ENCODE peak calls at places on chromosome 3, in four cellular contexts. Y is SK-N-SH, H is HepG2, M is K562. T is an unnamed sample.

GRCh38 chr3:104031598-104031997 is 1335.1 kb upstream of the ALCAM start:
- DNase-seq in Y (no peak), H (no peak), M (no peak), T (no peak)

GRCh38 chr3:172173316-172174271 is 134.2 kb downstream of the FNDC3B start:
- DNase-seq in Y (no peak), H (no peak), M (no peak), T (no peak)

GRCh38 chr3:126961791-126962461 is 21.0 kb upstream of the PLXNA1 start:
- DNase-seq in Y (no peak), H (no peak), M (peak), T (no peak)

GRCh38 chr3:33104803-33105202 is 7.9 kb upstream of the GLB1 start:
- DNase-seq in Y (no peak), H (no peak), M (no peak), T (no peak)

GRCh38 chr3:138367912-138368311 is 19.5 kb downstream of the MRAS start:
- DNase-seq in Y (no peak), H (no peak), M (peak), T (no peak)

GRCh38 chr3:101829066-101829830 is 20.1 kb upstream of the NFKBIZ start:
- DNase-seq in Y (no peak), H (no peak), M (no peak), T (no peak)

GRCh38 chr3:43413676-43414368 is 127.5 kb downstream of the SNRK start:
- DNase-seq in Y (no peak), H (peak), M (no peak), T (no peak)

GRCh38 chr3:177724020-177724638 is 526.8 kb upstream of the TBL1XR1 start:
- DNase-seq in Y (no peak), H (no peak), M (no peak), T (no peak)

GRCh38 chr3:129312021-129312639 is 33.5 kb downstream of the HMCES start:
- DNase-seq in Y (no peak), H (no peak), M (no peak), T (no peak)

GRCh38 chr3:25618043-25618442 is 46.7 kb downstream of the TOP2B start:
- DNase-seq in Y (no peak), H (no peak), M (no peak), T (no peak)

GRCh38 chr3:95226437-95226836 is 1163.6 kb downstream of the NSUN3 start:
- DNase-seq in Y (no peak), H (no peak), M (no peak), T (no peak)

GRCh38 chr3:122946185-122946584 is 81.4 kb downstream of the SEMA5B start:
- DNase-seq in Y (no peak), H (no peak), M (no peak), T (no peak)

GRCh38 chr3:30292192-30292893 is 314.1 kb upstream of the TGFBR2 start:
- DNase-seq in Y (no peak), H (peak), M (no peak), T (no peak)

GRCh38 chr3:27483117-27484001 is 825 bp downstream of the SLC4A7 start:
- DNase-seq in Y (peak), H (peak), M (peak), T (peak)

GRCh38 chr3:29695201-29695904 is 414.5 kb downstream of the RBMS3 start:
- DNase-seq in Y (no peak), H (no peak), M (no peak), T (no peak)

GRCh38 chr3:69012836-69013255 is 638 bp downstream of the EOGT start:
- DNase-seq in Y (peak), H (peak), M (peak), T (no peak)

GRCh38 chr3:55624238-55624637 is 137.1 kb upstream of the WNT5A start:
- DNase-seq in Y (no peak), H (no peak), M (no peak), T (peak)

GRCh38 chr3:182962162-182962561 is 18.2 kb downstream of the DCUN1D1 start:
- DNase-seq in Y (no peak), H (no peak), M (no peak), T (no peak)

GRCh38 chr3:170749765-170750477 is 120.1 kb downstream of the RPL22L1 start:
- DNase-seq in Y (no peak), H (no peak), M (no peak), T (no peak)

GRCh38 chr3:75272708-75273107 is 391.4 kb upstream of the FRG2C start:
- DNase-seq in Y (no peak), H (no peak), M (no peak), T (no peak)

GRCh38 chr3:179299999-179300613 is 22.7 kb upstream of the ZNF639 start:
- DNase-seq in Y (no peak), H (no peak), M (peak), T (no peak)

GRCh38 chr3:179299316-179299715 is 23.5 kb upstream of the ZNF639 start:
- DNase-seq in Y (no peak), H (no peak), M (no peak), T (no peak)

GRCh38 chr3:179301645-179302044 is 21.2 kb upstream of the ZNF639 start:
- DNase-seq in Y (no peak), H (no peak), M (peak), T (no peak)

GRCh38 chr3:179302111-179302510 is 20.7 kb upstream of the ZNF639 start:
- DNase-seq in Y (no peak), H (no peak), M (no peak), T (no peak)

DNA sequence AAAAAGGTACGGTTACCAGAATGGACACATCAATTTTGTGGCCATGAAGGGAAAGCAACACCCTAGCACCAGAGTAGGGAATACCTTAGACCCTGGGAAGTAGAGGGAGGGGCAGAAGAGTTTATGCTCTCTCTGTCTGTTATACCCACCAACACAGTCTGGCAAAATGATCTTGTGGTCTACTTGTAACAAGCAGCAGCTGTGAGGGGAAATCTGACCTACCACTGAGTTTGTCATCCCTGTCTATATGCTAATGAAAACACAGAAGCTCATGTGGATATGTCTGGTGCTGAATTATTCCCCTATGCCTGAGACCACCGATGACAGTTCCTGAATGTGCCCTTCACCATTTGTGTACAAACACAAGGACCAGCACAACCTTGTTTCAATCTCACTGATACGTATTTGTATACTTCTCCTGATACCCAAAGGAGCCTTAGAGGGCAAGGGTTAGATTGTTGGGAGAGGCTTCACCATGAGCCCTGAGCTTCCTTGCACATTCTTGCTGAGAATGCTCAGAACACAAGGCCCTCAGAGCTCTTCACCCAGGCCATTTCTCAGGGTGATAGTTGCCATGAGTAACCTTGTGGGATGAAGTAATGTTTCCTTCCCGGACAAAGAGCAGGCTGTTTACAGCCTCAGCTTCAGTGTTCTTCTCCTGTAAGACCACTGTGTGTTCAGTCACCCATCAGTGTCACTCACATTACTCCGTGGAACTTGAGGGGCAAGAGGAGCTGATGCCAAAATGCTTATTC is 24.7 kb upstream of the ZNF639 start:
- DNase-seq in Y (no peak), H (no peak), M (no peak), T (no peak)
- TF ChIP-seq NFIC in Y (no peak), H (no peak), M (no peak), T (no peak)

DNA sequence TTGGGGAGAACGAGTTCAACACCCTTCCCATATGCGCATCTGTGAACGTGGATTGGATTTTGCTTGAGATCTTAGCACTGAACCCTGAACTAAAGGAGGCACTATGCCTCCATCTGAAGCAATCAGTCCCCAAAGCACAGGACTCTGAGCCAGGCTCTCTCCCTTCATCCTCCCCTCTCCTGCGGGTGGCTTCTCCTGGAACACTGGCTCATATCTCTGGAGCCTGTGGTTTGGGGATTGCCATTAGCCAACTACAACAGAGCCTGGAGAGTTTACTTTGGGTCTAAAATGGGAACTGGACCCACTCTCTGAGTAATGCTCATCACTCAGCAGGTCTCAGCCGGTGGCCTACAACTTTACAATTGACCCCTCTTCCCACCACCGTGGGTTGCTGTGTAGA is 190.8 kb upstream of the HES1 start:
- DNase-seq in Y (no peak), H (no peak), M (no peak), T (no peak)
- TF ChIP-seq NFIC in Y (no peak), H (no peak), M (no peak), T (no peak)

GRCh38 chr3:6994081-6994668 is 133.3 kb downstream of the GRM7 start:
- DNase-seq in Y (peak), H (no peak), M (no peak), T (no peak)
- TF ChIP-seq NFIC in Y (no peak), H (no peak), M (no peak), T (no peak)

GRCh38 chr3:168024537-168024941 is 71.2 kb downstream of the GOLIM4 start:
- DNase-seq in Y (no peak), H (no peak), M (no peak), T (peak)

GRCh38 chr3:168026764-168027163 is 69.0 kb downstream of the GOLIM4 start:
- DNase-seq in Y (no peak), H (no peak), M (no peak), T (no peak)

GRCh38 chr3:168029705-168030104 is 66.0 kb downstream of the GOLIM4 start:
- DNase-seq in Y (no peak), H (no peak), M (no peak), T (no peak)

GRCh38 chr3:168021737-168022450 is 73.8 kb downstream of the GOLIM4 start:
- DNase-seq in Y (no peak), H (no peak), M (no peak), T (no peak)

DNA sequence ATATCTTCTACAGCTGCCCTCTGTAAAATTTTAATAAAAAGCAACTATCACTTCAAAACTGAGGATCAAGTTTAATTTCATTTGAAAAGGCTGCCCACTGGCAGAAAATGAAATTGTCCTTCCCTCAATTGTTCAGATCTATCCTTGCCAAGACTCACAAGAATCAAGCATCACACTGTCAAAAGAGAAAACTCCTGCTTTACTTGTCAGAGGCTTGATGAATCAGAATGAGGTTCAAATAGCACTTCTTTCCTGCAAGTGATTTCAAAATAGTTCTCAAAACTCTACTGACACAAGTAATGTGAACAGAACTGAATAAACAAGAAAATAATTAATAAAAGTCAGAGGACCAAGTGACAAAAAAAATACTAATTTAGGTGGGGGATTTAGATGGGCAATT is 70.6 kb downstream of the GOLIM4 start:
- DNase-seq in Y (no peak), H (no peak), M (no peak), T (no peak)
- TF ChIP-seq NFIC in Y (no peak), H (no peak), M (no peak), T (no peak)

T was measured in GM12878.